ENCODE peak calls at places on chromosomes 3 and 15, in eight cellular contexts. M is brain microvascular endothelial cell, Q is testis, L is mesothelial cell of epicardium, V is spleen, F is lower leg skin, A is heart right ventricle, Z is neural crest cell. D is an unnamed sample.
A peak's percentile ranks its signal among the peaks of the same experiment; 100 is the strongest.

GRCh38 chr3:52841981-52842340 is 7.1 kb upstream of the MUSTN1 start:
- DNase-seq in M (no peak), Q (no peak), L (no peak), V (peak; percentile 45), F (no peak), A (no peak), Z (no peak), D (no peak)

GRCh38 chr3:11238880-11239279 is 33.3 kb upstream of the ATG7 start:
- DNase-seq in M (peak; percentile 78), Q (no peak), L (no peak), V (no peak), F (no peak), A (no peak), Z (no peak), D (peak; percentile 94)

GRCh38 chr3:106710596-106710995 is 666.6 kb upstream of the CCDC54 start:
- DNase-seq in M (no peak), Q (no peak), L (no peak), V (no peak), F (no peak), A (no peak), Z (no peak), D (no peak)

GRCh38 chr3:18126772-18127171 is 298.4 kb downstream of the SATB1 start:
- DNase-seq in M (no peak), Q (no peak), L (no peak), V (no peak), F (no peak), A (no peak), Z (no peak), D (no peak)

GRCh38 chr15:76169013-76169412 is 109.2 kb downstream of the TMEM266 start:
- DNase-seq in M (peak; percentile 40), Q (no peak), L (no peak), V (no peak), F (no peak), A (no peak), Z (no peak), D (peak; percentile 40)

GRCh38 chr3:66822059-66823009 is 175.8 kb upstream of the KBTBD8 start:
- DNase-seq in M (peak; percentile 60), Q (peak; percentile 78), L (peak; percentile 70), V (no peak), F (peak; percentile 60), A (peak; percentile 53), Z (peak; percentile 61), D (peak; percentile 50)

GRCh38 chr3:111668912-111669488 is 73.9 kb upstream of the ZBED2 start:
- DNase-seq in M (no peak), Q (no peak), L (no peak), V (no peak), F (no peak), A (no peak), Z (no peak), D (peak; percentile 75)

GRCh38 chr15:44910981-44911625 is 45.4 kb upstream of the TERB2 start:
- DNase-seq in M (no peak), Q (no peak), L (no peak), V (no peak), F (no peak), A (no peak), Z (no peak), D (no peak)

GRCh38 chr3:113758389-113759029 is 11.7 kb downstream of the ATP6V1A start:
- DNase-seq in M (peak; percentile 57), Q (no peak), L (no peak), V (no peak), F (no peak), A (no peak), Z (no peak), D (peak; percentile 86)

GRCh38 chr3:151203053-151203420 is at the start of gene GPR171:
- DNase-seq in M (no peak), Q (no peak), L (no peak), V (no peak), F (no peak), A (no peak), Z (no peak), D (no peak)

GRCh38 chr15:92714071-92714456 is 58.5 kb upstream of the FAM174B start:
- DNase-seq in M (peak; percentile 20), Q (peak; percentile 45), L (no peak), V (no peak), F (peak; percentile 22), A (no peak), Z (no peak), D (peak; percentile 68)

GRCh38 chr3:69420781-69421520 is 35.1 kb upstream of the FRMD4B start:
- DNase-seq in M (no peak), Q (no peak), L (no peak), V (no peak), F (peak; percentile 28), A (peak; percentile 43), Z (no peak), D (no peak)

GRCh38 chr3:178785961-178786360 is 249.7 kb downstream of the KCNMB2 start:
- DNase-seq in M (no peak), Q (no peak), L (no peak), V (no peak), F (no peak), A (no peak), Z (no peak), D (no peak)

GRCh38 chr15:86620113-86620512 is 540.4 kb downstream of the AGBL1 start:
- DNase-seq in M (no peak), Q (no peak), L (no peak), V (no peak), F (no peak), A (no peak), Z (no peak), D (no peak)

GRCh38 chr3:107198522-107199271 is 178.5 kb upstream of the CCDC54 start:
- DNase-seq in M (no peak), Q (no peak), L (no peak), V (no peak), F (no peak), A (peak; percentile 86), Z (no peak), D (no peak)

GRCh38 chr15:72358532-72359180 is 17.2 kb downstream of the HEXA start:
- DNase-seq in M (peak; percentile 61), Q (peak; percentile 63), L (no peak), V (peak; percentile 79), F (peak; percentile 86), A (peak; percentile 55), Z (no peak), D (peak; percentile 83)

GRCh38 chr15:69782809-69783208 is 314.9 kb downstream of the TLE3 start:
- DNase-seq in M (no peak), Q (no peak), L (no peak), V (no peak), F (no peak), A (no peak), Z (no peak), D (no peak)

GRCh38 chr3:118488751-118489150 is 545.9 kb downstream of the IGSF11 start:
- DNase-seq in M (no peak), Q (no peak), L (no peak), V (no peak), F (no peak), A (no peak), Z (no peak), D (no peak)

GRCh38 chr15:78644979-78645378 is 4.0 kb upstream of the CHRNB4 start:
- DNase-seq in M (no peak), Q (no peak), L (no peak), V (no peak), F (no peak), A (no peak), Z (no peak), D (no peak)

GRCh38 chr3:46351646-46352045 is 2.3 kb upstream of the CCR2 start:
- DNase-seq in M (no peak), Q (no peak), L (no peak), V (no peak), F (no peak), A (no peak), Z (no peak), D (no peak)

GRCh38 chr15:45763170-45763869 is 128.5 kb downstream of the SQOR start:
- DNase-seq in M (no peak), Q (no peak), L (no peak), V (no peak), F (no peak), A (no peak), Z (no peak), D (no peak)

GRCh38 chr15:52331490-52332240 is 36.1 kb upstream of the MYO5C start:
- DNase-seq in M (peak; percentile 38), Q (no peak), L (no peak), V (no peak), F (peak; percentile 27), A (no peak), Z (no peak), D (peak; percentile 55)

DNA sequence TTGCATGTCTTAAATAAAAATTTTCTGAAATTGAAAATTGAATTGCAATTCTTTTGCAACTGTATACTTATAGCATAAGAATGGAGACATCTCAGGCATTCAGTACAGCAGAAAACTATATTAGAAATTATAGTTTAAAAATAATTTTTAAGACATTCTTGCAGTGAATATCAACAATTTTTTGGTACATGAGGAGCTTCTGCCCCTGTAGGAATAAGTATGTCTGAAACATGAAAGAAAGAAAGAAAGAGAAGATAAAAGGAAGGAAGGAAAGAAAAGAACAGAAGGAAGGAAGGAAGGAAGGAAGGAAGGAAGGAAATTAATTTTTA is 165.0 kb downstream of the GMNC start:
- DNase-seq in M (no peak), Q (no peak), L (no peak), V (no peak), F (no peak), A (no peak), Z (no peak), D (no peak)
- TF ChIP-seq CTCF in M (no peak), Q (no peak), L (no peak), V (no peak), F (no peak), A (no peak), Z (peak; percentile 40), D (peak; percentile 56)

DNA sequence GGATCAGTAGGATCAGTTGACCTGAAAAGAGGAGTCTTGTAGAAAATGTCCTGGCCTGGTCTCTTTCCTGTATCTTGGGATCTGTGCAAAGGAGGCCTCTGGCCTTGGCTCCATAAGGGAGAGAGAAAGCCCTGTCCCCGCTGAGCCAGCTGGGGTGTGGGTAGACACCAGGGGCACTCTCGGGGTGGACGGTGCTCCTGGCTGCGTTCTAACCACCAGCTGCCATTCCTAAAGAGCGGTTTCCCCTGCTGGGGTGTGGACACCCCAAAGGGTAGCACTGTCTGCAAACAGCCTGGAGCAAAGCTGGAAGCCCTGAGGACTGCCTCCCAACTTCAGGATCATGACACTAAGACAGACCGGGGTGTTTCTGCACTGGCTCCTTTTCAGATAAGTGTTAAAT is 23.5 kb downstream of the SYNM start:
- DNase-seq in M (no peak), Q (no peak), L (no peak), V (no peak), F (no peak), A (no peak), Z (no peak), D (no peak)
- TF ChIP-seq CTCF in M (no peak), Q (no peak), L (no peak), V (no peak), F (no peak), A (no peak), Z (no peak), D (no peak)

DNA sequence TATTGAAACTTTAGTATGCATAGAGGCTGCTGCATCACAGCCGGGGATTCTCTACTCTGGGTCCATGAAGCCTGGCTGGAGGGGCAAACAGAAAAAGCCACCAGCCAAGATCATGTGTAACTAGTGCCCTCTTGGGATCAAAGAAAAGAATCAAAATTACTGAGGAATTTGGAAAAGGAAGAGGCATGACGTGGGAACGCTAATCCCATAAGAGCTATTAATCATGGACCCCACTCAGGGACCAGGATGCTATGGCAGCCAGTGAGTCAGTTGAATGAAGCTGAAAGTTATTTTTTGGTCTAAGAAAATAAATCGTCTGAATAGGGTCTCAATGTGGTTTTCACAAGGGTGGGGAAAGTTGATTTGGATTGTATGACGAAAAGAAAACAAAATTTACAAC is 1165.1 kb downstream of the ROBO2 start:
- DNase-seq in M (peak; percentile 82), Q (peak; percentile 19), L (no peak), V (no peak), F (no peak), A (peak; percentile 3), Z (no peak), D (peak; percentile 35)
- TF ChIP-seq CTCF in M (peak; percentile 48), Q (no peak), L (no peak), V (no peak), F (no peak), A (no peak), Z (peak; percentile 36), D (peak; percentile 46)

GRCh38 chr3:6110451-6110850 is 750.5 kb upstream of the GRM7 start:
- DNase-seq in M (no peak), Q (no peak), L (no peak), V (no peak), F (no peak), A (no peak), Z (no peak), D (no peak)
- TF ChIP-seq CTCF in M (no peak), Q (no peak), L (no peak), V (no peak), F (no peak), A (no peak), Z (no peak), D (no peak)